ENCODE peak calls at places on chromosomes 12 and 14, in four cellular contexts. One of them, this sample, is unnamed.

GRCh38 chr14:34971801-34972200 is 11.0 kb upstream of the SRP54 start:
- DNase-seq in HepG2: no peak
- DNase-seq in K562: no peak
- DNase-seq in H1: no peak
- DNase-seq in this sample: no peak

GRCh38 chr12:78802593-78802992 is 62.0 kb upstream of the SYT1 start:
- DNase-seq in HepG2: no peak
- DNase-seq in K562: no peak
- DNase-seq in H1: no peak
- DNase-seq in this sample: no peak

GRCh38 chr12:16148938-16149337 is 128.5 kb downstream of the SLC15A5 start:
- DNase-seq in HepG2: no peak
- DNase-seq in K562: no peak
- DNase-seq in H1: no peak
- DNase-seq in this sample: no peak

GRCh38 chr14:38233218-38233617 is 22.7 kb downstream of the CLEC14A start:
- DNase-seq in HepG2: no peak
- DNase-seq in K562: no peak
- DNase-seq in H1: no peak
- DNase-seq in this sample: no peak

GRCh38 chr14:57486767-57487379 is 6.8 kb downstream of the CCDC198 start:
- DNase-seq in HepG2: peak
- DNase-seq in K562: peak
- DNase-seq in H1: no peak
- DNase-seq in this sample: peak

GRCh38 chr14:41604793-41605534 is 1.7 kb upstream of the LRFN5 start:
- DNase-seq in HepG2: no peak
- DNase-seq in K562: peak
- DNase-seq in H1: no peak
- DNase-seq in this sample: no peak

GRCh38 chr12:108788076-108788782 is 56.9 kb upstream of the CORO1C start:
- DNase-seq in HepG2: no peak
- DNase-seq in K562: no peak
- DNase-seq in H1: no peak
- DNase-seq in this sample: no peak

GRCh38 chr14:88551094-88551870 is 3.5 kb downstream of the PTPN21 start:
- DNase-seq in HepG2: no peak
- DNase-seq in K562: peak
- DNase-seq in H1: no peak
- DNase-seq in this sample: peak

GRCh38 chr12:102645968-102646367 is 165.6 kb upstream of the IGF1 start:
- DNase-seq in HepG2: no peak
- DNase-seq in K562: no peak
- DNase-seq in H1: no peak
- DNase-seq in this sample: no peak

GRCh38 chr12:100672075-100672592 is 98.7 kb downstream of the GAS2L3 start:
- DNase-seq in HepG2: peak
- DNase-seq in K562: peak
- DNase-seq in H1: no peak
- DNase-seq in this sample: no peak

GRCh38 chr12:105773501-105773900 is 365.3 kb downstream of the NUAK1 start:
- DNase-seq in HepG2: no peak
- DNase-seq in K562: no peak
- DNase-seq in H1: no peak
- DNase-seq in this sample: no peak

GRCh38 chr12:41287500-41287899 is 99.4 kb downstream of the PDZRN4 start:
- DNase-seq in HepG2: no peak
- DNase-seq in K562: no peak
- DNase-seq in H1: no peak
- DNase-seq in this sample: no peak

GRCh38 chr12:82880442-82880901 is 193.8 kb downstream of the TMTC2 start:
- DNase-seq in HepG2: no peak
- DNase-seq in K562: no peak
- DNase-seq in H1: no peak
- DNase-seq in this sample: no peak

GRCh38 chr12:57852620-57853509 is 6.3 kb upstream of the CTDSP2 start:
- DNase-seq in HepG2: peak
- DNase-seq in K562: no peak
- DNase-seq in H1: peak
- DNase-seq in this sample: no peak

GRCh38 chr12:120439646-120440247 is 1.8 kb downstream of the COX6A1 start:
- DNase-seq in HepG2: peak
- DNase-seq in K562: peak
- DNase-seq in H1: no peak
- DNase-seq in this sample: peak

GRCh38 chr12:95385246-95385645 is 88.7 kb upstream of the METAP2 start:
- DNase-seq in HepG2: no peak
- DNase-seq in K562: peak
- DNase-seq in H1: no peak
- DNase-seq in this sample: no peak

GRCh38 chr12:9868271-9868815 is 811 bp downstream of the CLEC2B start:
- DNase-seq in HepG2: no peak
- DNase-seq in K562: peak
- DNase-seq in H1: no peak
- DNase-seq in this sample: no peak

GRCh38 chr14:103128631-103129300 is 5.5 kb downstream of the TNFAIP2 start:
- DNase-seq in HepG2: no peak
- DNase-seq in K562: no peak
- DNase-seq in H1: no peak
- DNase-seq in this sample: no peak

GRCh38 chr12:123118397-123118945 is 32.4 kb downstream of the PITPNM2 start:
- DNase-seq in HepG2: no peak
- DNase-seq in K562: no peak
- DNase-seq in H1: no peak
- DNase-seq in this sample: no peak

GRCh38 chr14:35898217-35898775 is 72.2 kb downstream of the BRMS1L start:
- DNase-seq in HepG2: no peak
- DNase-seq in K562: no peak
- DNase-seq in H1: no peak
- DNase-seq in this sample: no peak

GRCh38 chr14:92783813-92784431 is 10.2 kb upstream of the GOLGA5 start:
- DNase-seq in HepG2: peak
- DNase-seq in K562: peak
- DNase-seq in H1: no peak
- DNase-seq in this sample: peak

GRCh38 chr12:106841471-106842302 is 67.2 kb downstream of the RIC8B start:
- DNase-seq in HepG2: peak
- DNase-seq in K562: peak
- DNase-seq in H1: no peak
- DNase-seq in this sample: peak

GRCh38 chr14:55803506-55804197 is 223.6 kb downstream of the KTN1 start:
- DNase-seq in HepG2: no peak
- DNase-seq in K562: no peak
- DNase-seq in H1: no peak
- DNase-seq in this sample: peak

GRCh38 chr12:70719672-70720420 is 82.6 kb upstream of the PTPRB start:
- DNase-seq in HepG2: peak
- DNase-seq in K562: peak
- DNase-seq in H1: peak
- DNase-seq in this sample: no peak

GRCh38 chr12:68367903-68368302 is 35.7 kb upstream of the MDM1 start:
- DNase-seq in HepG2: no peak
- DNase-seq in K562: no peak
- DNase-seq in H1: no peak
- DNase-seq in this sample: no peak

GRCh38 chr14:83870556-83870955 is 1659.4 kb upstream of the FLRT2 start:
- DNase-seq in HepG2: no peak
- DNase-seq in K562: no peak
- DNase-seq in H1: no peak
- DNase-seq in this sample: no peak

GRCh38 chr12:132438139-132438700 is 51.7 kb upstream of the FBRSL1 start:
- DNase-seq in HepG2: no peak
- DNase-seq in K562: no peak
- DNase-seq in H1: no peak
- DNase-seq in this sample: no peak

GRCh38 chr14:49315570-49315969 is 270.6 kb downstream of the RPS29 start:
- DNase-seq in HepG2: no peak
- DNase-seq in K562: no peak
- DNase-seq in H1: no peak
- DNase-seq in this sample: no peak

GRCh38 chr14:49310298-49310697 is 275.9 kb downstream of the RPS29 start:
- DNase-seq in HepG2: no peak
- DNase-seq in K562: no peak
- DNase-seq in H1: no peak
- DNase-seq in this sample: no peak

DNA sequence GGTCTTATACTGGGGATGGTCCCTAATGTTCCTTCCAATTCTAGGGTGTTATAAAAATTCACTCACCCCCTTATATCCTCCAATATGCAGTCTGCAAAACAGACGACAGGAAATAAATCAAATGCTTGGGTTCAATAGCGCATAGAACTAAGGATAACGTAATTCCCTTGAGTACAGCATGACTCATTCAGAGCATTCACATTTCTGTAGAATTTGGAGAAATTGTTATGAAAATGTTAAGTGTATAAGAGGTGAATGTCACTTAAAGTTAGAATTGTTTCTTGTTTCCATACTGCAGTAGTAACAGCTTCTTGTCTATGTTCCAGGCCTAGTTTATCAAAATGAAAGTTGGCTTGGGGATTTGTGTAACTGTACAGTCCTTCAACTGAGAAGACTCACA is 271.4 kb downstream of the RPS29 start:
- DNase-seq in HepG2: no peak
- DNase-seq in K562: no peak
- DNase-seq in H1: no peak
- DNase-seq in this sample: no peak
- TF ChIP-seq ATF3 in HepG2: no peak
- TF ChIP-seq ATF3 in K562: no peak
- TF ChIP-seq ATF3 in H1: no peak
- TF ChIP-seq ATF3 in this sample: no peak

DNA sequence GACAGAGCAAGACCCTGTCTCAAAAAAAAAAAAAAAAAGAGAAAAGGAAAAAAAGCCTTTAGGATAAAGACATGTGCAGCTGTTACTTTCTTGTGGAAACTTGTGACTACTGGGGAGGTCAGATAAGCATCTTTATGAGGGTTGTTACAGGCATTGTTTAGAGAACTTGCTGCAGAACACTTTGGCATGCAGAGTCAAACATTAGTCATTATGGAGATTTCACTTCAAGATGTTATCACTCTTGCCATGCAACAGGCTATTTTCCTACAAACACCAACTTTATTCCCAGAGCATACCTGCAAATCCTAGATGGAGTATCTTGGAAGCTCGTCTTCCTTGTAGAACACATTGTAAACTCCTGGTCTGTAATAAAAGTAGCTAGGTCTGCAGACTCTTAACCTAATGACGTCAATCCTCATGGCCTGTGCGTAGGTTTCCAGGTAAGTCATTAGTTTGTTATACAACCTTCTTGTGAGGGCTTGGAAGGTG is 36.3 kb upstream of the WDR89 start:
- DNase-seq in HepG2: no peak
- DNase-seq in K562: no peak
- DNase-seq in H1: no peak
- DNase-seq in this sample: no peak
- TF ChIP-seq FOSL1 in HepG2: no peak
- TF ChIP-seq FOSL1 in K562: peak
- TF ChIP-seq FOSL1 in H1: no peak
- TF ChIP-seq FOSL1 in this sample: no peak

DNA sequence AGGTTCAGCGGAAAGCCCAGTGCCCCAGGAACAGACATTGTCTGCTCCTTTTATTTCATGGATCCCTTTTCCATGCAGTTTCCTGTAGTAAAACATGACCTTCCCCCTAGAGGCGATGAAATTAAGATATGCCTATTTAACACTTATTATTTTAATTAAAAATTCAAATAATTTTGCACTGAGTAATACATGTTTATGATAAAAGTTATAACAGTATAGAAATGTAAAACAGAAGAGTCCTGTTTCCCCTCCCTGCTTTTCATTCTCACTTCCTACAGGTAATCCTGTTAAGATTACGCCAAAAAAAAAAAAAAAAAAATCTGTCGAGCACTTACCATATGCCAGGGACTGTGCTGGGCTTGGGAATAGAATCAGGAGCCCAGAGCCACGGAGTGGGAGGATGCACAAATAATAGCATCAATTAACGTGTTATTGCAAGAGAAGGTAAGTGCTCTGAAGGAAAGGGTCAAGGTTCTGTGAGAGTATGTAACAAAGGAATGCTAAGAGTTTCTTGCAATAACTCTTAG is 830 bp upstream of the LPCAT3 start:
- DNase-seq in HepG2: no peak
- DNase-seq in K562: no peak
- DNase-seq in H1: no peak
- DNase-seq in this sample: no peak
- TF ChIP-seq YY1 in HepG2: no peak
- TF ChIP-seq YY1 in K562: no peak
- TF ChIP-seq YY1 in H1: no peak
- TF ChIP-seq YY1 in this sample: no peak

GRCh38 chr12:76706099-76706498 is 57.8 kb upstream of the ZDHHC17 start:
- DNase-seq in HepG2: no peak
- DNase-seq in K562: no peak
- DNase-seq in H1: no peak
- DNase-seq in this sample: no peak
- TF ChIP-seq ATF3 in HepG2: no peak
- TF ChIP-seq ATF3 in K562: no peak
- TF ChIP-seq ATF3 in H1: no peak
- TF ChIP-seq ATF3 in this sample: no peak

DNA sequence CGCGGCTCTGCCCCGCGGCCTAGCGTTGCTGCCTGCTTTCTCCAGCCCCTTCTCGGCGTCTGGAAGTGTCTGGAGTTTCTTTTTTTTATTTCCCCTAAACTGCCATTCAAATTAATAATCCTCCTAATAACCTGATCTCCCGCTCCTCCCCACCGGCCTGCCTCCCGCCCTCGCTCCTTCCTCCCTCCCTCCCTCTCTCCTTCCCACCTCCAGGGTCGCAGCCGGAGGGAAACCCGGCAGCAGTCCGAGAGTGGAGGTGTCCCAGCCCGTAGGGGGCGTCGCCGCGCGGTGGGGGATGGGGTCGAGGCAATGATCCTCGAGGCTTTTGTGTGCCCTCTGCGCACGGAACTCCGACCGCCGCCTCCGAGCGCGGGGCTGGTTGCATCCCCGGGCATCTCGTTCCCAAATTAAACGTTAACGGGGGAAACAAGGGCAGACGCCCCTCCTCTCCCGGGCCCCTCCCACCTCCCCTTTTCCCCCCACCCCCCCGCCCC is 1.1 kb upstream of the SOCS2 start:
- DNase-seq in HepG2: peak
- DNase-seq in K562: peak
- DNase-seq in H1: no peak
- DNase-seq in this sample: peak
- TF ChIP-seq FOSL1 in HepG2: no peak
- TF ChIP-seq FOSL1 in K562: no peak
- TF ChIP-seq FOSL1 in H1: no peak
- TF ChIP-seq FOSL1 in this sample: no peak

This sample was measured in HCT116.